ENCODE peak calls at places on chromosomes 13 and 19, in four cellular contexts. O, H, A and Y are unnamed samples. For H3K27me3, the result is how much of the 10 kb centered on the place peaks cover.

GRCh38 chr19:15294591-15294990 is 37.7 kb downstream of the BRD4 start:
- DNase-seq in O (no peak), H (peak), A (no peak), Y (no peak)

GRCh38 chr19:29875931-29876330 is 64.1 kb downstream of the CCNE1 start:
- DNase-seq in O (no peak), H (no peak), A (no peak), Y (no peak)

GRCh38 chr13:38099751-38100150 is 230.2 kb upstream of the TRPC4 start:
- DNase-seq in O (no peak), H (no peak), A (no peak), Y (no peak)

GRCh38 chr13:39016087-39016486 is 21.8 kb downstream of the PROSER1 start:
- DNase-seq in O (no peak), H (no peak), A (no peak), Y (no peak)

GRCh38 chr13:114002771-114003321 is 29.0 kb upstream of the C13orf46 start:
- DNase-seq in O (no peak), H (no peak), A (no peak), Y (no peak)

GRCh38 chr13:84812078-84812477 is 929.8 kb upstream of the SLITRK1 start:
- DNase-seq in O (no peak), H (no peak), A (no peak), Y (no peak)

GRCh38 chr13:51849145-51850101 is 4.4 kb upstream of the TMEM272 start:
- DNase-seq in O (peak), H (peak), A (no peak), Y (peak)

GRCh38 chr19:18300930-18301717 is 19.7 kb upstream of the JUND start:
- DNase-seq in O (peak), H (no peak), A (no peak), Y (peak)

GRCh38 chr19:7921302-7921954 is 1.3 kb downstream of the SNAPC2 start:
- DNase-seq in O (peak), H (no peak), A (no peak), Y (no peak)

GRCh38 chr13:76350399-76350798 is 535.8 kb downstream of the KCTD12 start:
- DNase-seq in O (no peak), H (no peak), A (no peak), Y (peak)

GRCh38 chr13:28718186-28718537 is 608 bp downstream of the SLC46A3 start:
- DNase-seq in O (no peak), H (no peak), A (no peak), Y (peak)
- TF ChIP-seq RCOR1 in O (no peak), H (no peak), A (no peak), Y (no peak)

GRCh38 chr19:47447470-47448359 is 24.0 kb downstream of the SLC8A2 start:
- DNase-seq in O (peak), H (peak), A (no peak), Y (peak)
- H3K27me3 ChIP-seq in O (under half), H (under half), A (under half), Y (half or more)

DNA sequence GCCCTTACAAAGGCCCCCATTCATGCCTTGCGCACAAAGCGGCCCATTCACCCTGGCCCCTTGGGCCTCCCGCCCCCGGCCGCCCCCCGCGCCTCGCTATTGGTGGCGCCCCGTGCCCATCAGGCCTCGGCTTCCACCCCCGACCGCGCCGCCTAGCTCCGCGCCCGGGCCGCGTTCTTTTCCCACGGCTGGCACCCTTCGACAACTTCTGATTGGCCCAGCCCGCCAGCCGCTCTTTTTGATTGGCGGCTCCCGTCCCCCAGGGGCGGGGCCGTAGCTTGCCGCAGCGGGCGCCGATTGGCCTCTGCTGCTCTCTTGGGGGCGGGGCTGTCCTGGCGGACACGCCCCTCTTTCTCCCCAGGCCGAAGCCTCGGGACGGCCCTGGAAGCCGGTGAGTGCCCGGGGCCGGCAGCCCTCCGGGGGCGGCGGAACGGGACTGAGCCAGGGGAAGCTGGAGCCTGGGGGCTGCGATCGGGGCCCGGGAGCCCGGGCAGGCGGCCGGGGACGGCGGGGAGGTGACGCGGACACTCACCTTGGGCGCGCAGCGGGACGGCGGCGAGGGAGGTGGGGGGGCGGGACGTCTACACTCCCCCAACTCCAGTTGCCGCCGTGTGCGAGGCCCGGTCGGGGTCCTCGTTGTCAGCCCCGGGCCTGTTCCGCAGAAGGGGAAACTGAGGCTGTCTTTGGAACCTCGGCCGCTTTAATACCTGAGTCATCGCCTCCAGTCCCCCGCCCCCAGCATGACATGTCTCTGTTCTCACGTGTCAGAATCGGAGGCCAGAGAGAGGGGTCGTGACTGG is at the start of gene MYH14:
- DNase-seq in O (peak), H (peak), A (no peak), Y (no peak)
- TF ChIP-seq RCOR1 in O (no peak), H (no peak), A (no peak), Y (no peak)

GRCh38 chr13:46385946-46386345 is 1.1 kb downstream of the RUBCNL start:
- DNase-seq in O (no peak), H (no peak), A (no peak), Y (no peak)
- H3K27me3 ChIP-seq in O (under half), H (under half), A (under half), Y (under half)

GRCh38 chr19:46076951-46077814 is 36.4 kb upstream of the IGFL4 start:
- DNase-seq in O (peak), H (peak), A (no peak), Y (peak)
- TF ChIP-seq RCOR1 in O (peak), H (no peak), A (no peak), Y (no peak)